ENCODE peak calls at places on chromosomes 4 and X, in eight cellular contexts. One of them, this sample, is unnamed.
A peak's percentile ranks its signal among the peaks of the same experiment; 100 is the strongest.

GRCh38 chrX:85851418-85851817 is 195.9 kb downstream of the CHM start:
- DNase-seq in K562: no peak
- DNase-seq in endothelial cell of umbilical vein: peak; percentile 1
- DNase-seq in GM12878: no peak
- DNase-seq in H1: peak; percentile 2
- DNase-seq in HepG2: peak; percentile 14
- DNase-seq in SK-N-SH: peak; percentile 3
- DNase-seq in HCT116: peak; percentile 8
- DNase-seq in this sample: no peak

GRCh38 chrX:136863826-136864225 is 16.7 kb downstream of the RBMX start:
- DNase-seq in K562: no peak
- DNase-seq in endothelial cell of umbilical vein: no peak
- DNase-seq in HepG2: no peak
- DNase-seq in HCT116: no peak
- DNase-seq in H1: no peak
- DNase-seq in GM12878: no peak
- DNase-seq in SK-N-SH: no peak
- DNase-seq in this sample: no peak

GRCh38 chr4:78565971-78566372 is 14.4 kb downstream of the ANXA3 start:
- DNase-seq in SK-N-SH: no peak
- DNase-seq in endothelial cell of umbilical vein: peak; percentile 31
- DNase-seq in HepG2: peak; percentile 92
- DNase-seq in H1: no peak
- DNase-seq in HCT116: peak; percentile 92
- DNase-seq in K562: no peak
- DNase-seq in GM12878: no peak
- DNase-seq in this sample: no peak

GRCh38 chrX:154529206-154529612 is 13.2 kb upstream of the FAM3A start:
- DNase-seq in HCT116: no peak
- DNase-seq in HepG2: peak; percentile 45
- DNase-seq in K562: no peak
- DNase-seq in GM12878: no peak
- DNase-seq in endothelial cell of umbilical vein: no peak
- DNase-seq in H1: no peak
- DNase-seq in SK-N-SH: no peak
- DNase-seq in this sample: no peak

GRCh38 chrX:11451133-11451532 is 157.9 kb downstream of the AMELX start:
- DNase-seq in HCT116: no peak
- DNase-seq in HepG2: no peak
- DNase-seq in endothelial cell of umbilical vein: no peak
- DNase-seq in H1: no peak
- DNase-seq in GM12878: no peak
- DNase-seq in SK-N-SH: no peak
- DNase-seq in K562: no peak
- DNase-seq in this sample: no peak

GRCh38 chr4:25654031-25654970 is 1.4 kb upstream of the SLC34A2 start:
- DNase-seq in GM12878: no peak
- DNase-seq in HCT116: no peak
- DNase-seq in K562: no peak
- DNase-seq in endothelial cell of umbilical vein: no peak
- DNase-seq in SK-N-SH: no peak
- DNase-seq in H1: no peak
- DNase-seq in HepG2: no peak
- DNase-seq in this sample: no peak

GRCh38 chr4:58649236-58649635 is 1539.1 kb upstream of the IGFBP7 start:
- DNase-seq in HepG2: no peak
- DNase-seq in H1: no peak
- DNase-seq in SK-N-SH: no peak
- DNase-seq in HCT116: no peak
- DNase-seq in endothelial cell of umbilical vein: no peak
- DNase-seq in K562: no peak
- DNase-seq in GM12878: no peak
- DNase-seq in this sample: no peak

GRCh38 chrX:672931-673330 is 42.3 kb downstream of the SHOX start:
- DNase-seq in HepG2: no peak
- DNase-seq in HCT116: no peak
- DNase-seq in SK-N-SH: no peak
- DNase-seq in endothelial cell of umbilical vein: no peak
- DNase-seq in GM12878: no peak
- DNase-seq in K562: no peak
- DNase-seq in H1: no peak
- DNase-seq in this sample: no peak

GRCh38 chr4:96164814-96165351 is 325.0 kb downstream of the PDHA2 start:
- DNase-seq in K562: no peak
- DNase-seq in SK-N-SH: no peak
- DNase-seq in HepG2: no peak
- DNase-seq in GM12878: no peak
- DNase-seq in HCT116: no peak
- DNase-seq in H1: no peak
- DNase-seq in endothelial cell of umbilical vein: no peak
- DNase-seq in this sample: no peak

GRCh38 chrX:96792047-96792446 is 91.7 kb upstream of the RPA4 start:
- DNase-seq in K562: no peak
- DNase-seq in endothelial cell of umbilical vein: no peak
- DNase-seq in HepG2: no peak
- DNase-seq in SK-N-SH: no peak
- DNase-seq in H1: no peak
- DNase-seq in GM12878: no peak
- DNase-seq in HCT116: no peak
- DNase-seq in this sample: no peak

GRCh38 chr4:41718907-41719306 is 29.6 kb downstream of the PHOX2B start:
- DNase-seq in HCT116: no peak
- DNase-seq in endothelial cell of umbilical vein: no peak
- DNase-seq in GM12878: no peak
- DNase-seq in H1: no peak
- DNase-seq in HepG2: no peak
- DNase-seq in SK-N-SH: no peak
- DNase-seq in K562: no peak
- DNase-seq in this sample: no peak

GRCh38 chrX:129744881-129745321 is 6.1 kb downstream of the XPNPEP2 start:
- DNase-seq in K562: no peak
- DNase-seq in H1: no peak
- DNase-seq in GM12878: no peak
- DNase-seq in SK-N-SH: no peak
- DNase-seq in endothelial cell of umbilical vein: no peak
- DNase-seq in HepG2: no peak
- DNase-seq in HCT116: no peak
- DNase-seq in this sample: no peak

GRCh38 chr4:156749791-156750403 is 221.7 kb downstream of the PDGFC start:
- DNase-seq in HepG2: no peak
- DNase-seq in endothelial cell of umbilical vein: no peak
- DNase-seq in SK-N-SH: no peak
- DNase-seq in H1: no peak
- DNase-seq in HCT116: no peak
- DNase-seq in K562: no peak
- DNase-seq in GM12878: no peak
- DNase-seq in this sample: no peak

GRCh38 chr4:19936471-19936870 is 315.2 kb upstream of the SLIT2 start:
- DNase-seq in HepG2: no peak
- DNase-seq in H1: no peak
- DNase-seq in K562: no peak
- DNase-seq in endothelial cell of umbilical vein: no peak
- DNase-seq in SK-N-SH: no peak
- DNase-seq in GM12878: no peak
- DNase-seq in HCT116: no peak
- DNase-seq in this sample: no peak

GRCh38 chr4:102564399-102564921 is 63.3 kb downstream of the NFKB1 start:
- DNase-seq in endothelial cell of umbilical vein: no peak
- DNase-seq in HepG2: no peak
- DNase-seq in GM12878: peak; percentile 91
- DNase-seq in K562: no peak
- DNase-seq in HCT116: no peak
- DNase-seq in SK-N-SH: no peak
- DNase-seq in H1: no peak
- DNase-seq in this sample: no peak

GRCh38 chrX:7444967-7445366 is 297.0 kb upstream of the PUDP start:
- DNase-seq in K562: no peak
- DNase-seq in endothelial cell of umbilical vein: no peak
- DNase-seq in HCT116: no peak
- DNase-seq in HepG2: no peak
- DNase-seq in SK-N-SH: no peak
- DNase-seq in H1: no peak
- DNase-seq in GM12878: peak; percentile 8
- DNase-seq in this sample: no peak

GRCh38 chr4:39335566-39335965 is 30.6 kb downstream of the RFC1 start:
- DNase-seq in H1: no peak
- DNase-seq in HepG2: no peak
- DNase-seq in K562: no peak
- DNase-seq in SK-N-SH: no peak
- DNase-seq in endothelial cell of umbilical vein: no peak
- DNase-seq in HCT116: no peak
- DNase-seq in GM12878: no peak
- DNase-seq in this sample: no peak

GRCh38 chr4:20127626-20128025 is 124.1 kb upstream of the SLIT2 start:
- DNase-seq in HCT116: no peak
- DNase-seq in GM12878: no peak
- DNase-seq in endothelial cell of umbilical vein: no peak
- DNase-seq in H1: no peak
- DNase-seq in HepG2: no peak
- DNase-seq in K562: no peak
- DNase-seq in SK-N-SH: no peak
- DNase-seq in this sample: no peak

GRCh38 chrX:25003066-25003849 is 12.5 kb downstream of the ARX start:
- DNase-seq in SK-N-SH: no peak
- DNase-seq in H1: no peak
- DNase-seq in endothelial cell of umbilical vein: no peak
- DNase-seq in GM12878: no peak
- DNase-seq in HCT116: no peak
- DNase-seq in K562: no peak
- DNase-seq in HepG2: no peak
- DNase-seq in this sample: no peak

GRCh38 chrX:68843992-68844391 is 15.2 kb downstream of the EFNB1 start:
- DNase-seq in K562: no peak
- DNase-seq in HCT116: no peak
- DNase-seq in SK-N-SH: no peak
- DNase-seq in GM12878: no peak
- DNase-seq in HepG2: no peak
- DNase-seq in endothelial cell of umbilical vein: no peak
- DNase-seq in H1: no peak
- DNase-seq in this sample: no peak

GRCh38 chrX:133056341-133056740 is 40.6 kb downstream of the USP26 start:
- DNase-seq in HCT116: no peak
- DNase-seq in H1: no peak
- DNase-seq in endothelial cell of umbilical vein: no peak
- DNase-seq in HepG2: no peak
- DNase-seq in SK-N-SH: no peak
- DNase-seq in K562: no peak
- DNase-seq in GM12878: no peak
- DNase-seq in this sample: no peak

GRCh38 chr4:78652282-78652876 is 100.8 kb downstream of the ANXA3 start:
- DNase-seq in SK-N-SH: no peak
- DNase-seq in GM12878: no peak
- DNase-seq in K562: no peak
- DNase-seq in HepG2: no peak
- DNase-seq in HCT116: no peak
- DNase-seq in endothelial cell of umbilical vein: peak; percentile 91
- DNase-seq in H1: no peak
- DNase-seq in this sample: no peak

GRCh38 chr4:119113033-119113655 is 22.5 kb upstream of the MYOZ2 start:
- DNase-seq in SK-N-SH: no peak
- DNase-seq in K562: no peak
- DNase-seq in HepG2: no peak
- DNase-seq in endothelial cell of umbilical vein: peak; percentile 91
- DNase-seq in GM12878: no peak
- DNase-seq in HCT116: peak; percentile 26
- DNase-seq in H1: no peak
- DNase-seq in this sample: no peak

GRCh38 chrX:100895365-100896075 is 21.4 kb upstream of the NOX1 start:
- DNase-seq in H1: no peak
- DNase-seq in K562: no peak
- DNase-seq in HepG2: peak; percentile 55
- DNase-seq in endothelial cell of umbilical vein: peak; percentile 26
- DNase-seq in GM12878: no peak
- DNase-seq in HCT116: peak; percentile 26
- DNase-seq in SK-N-SH: peak; percentile 19
- DNase-seq in this sample: no peak

GRCh38 chr4:16131293-16131692 is 47.5 kb upstream of the PROM1 start:
- DNase-seq in HCT116: no peak
- DNase-seq in HepG2: no peak
- DNase-seq in SK-N-SH: no peak
- DNase-seq in H1: no peak
- DNase-seq in K562: no peak
- DNase-seq in endothelial cell of umbilical vein: no peak
- DNase-seq in GM12878: no peak
- DNase-seq in this sample: no peak

GRCh38 chr4:57309658-57310057 is 199.5 kb upstream of the IGFBP7 start:
- DNase-seq in K562: no peak
- DNase-seq in GM12878: no peak
- DNase-seq in endothelial cell of umbilical vein: no peak
- DNase-seq in H1: no peak
- DNase-seq in SK-N-SH: no peak
- DNase-seq in HCT116: no peak
- DNase-seq in HepG2: no peak
- DNase-seq in this sample: no peak

GRCh38 chrX:111262086-111262485 is 8.2 kb downstream of the CAPN6 start:
- DNase-seq in SK-N-SH: no peak
- DNase-seq in GM12878: no peak
- DNase-seq in H1: no peak
- DNase-seq in HCT116: no peak
- DNase-seq in K562: no peak
- DNase-seq in endothelial cell of umbilical vein: no peak
- DNase-seq in HepG2: no peak
- DNase-seq in this sample: no peak
- TF ChIP-seq POLR2AphosphoS5 in SK-N-SH: no peak
- TF ChIP-seq POLR2AphosphoS5 in GM12878: no peak
- TF ChIP-seq POLR2AphosphoS5 in H1: no peak
- TF ChIP-seq POLR2AphosphoS5 in HCT116: no peak
- TF ChIP-seq POLR2AphosphoS5 in K562: no peak
- TF ChIP-seq POLR2AphosphoS5 in endothelial cell of umbilical vein: no peak
- TF ChIP-seq POLR2AphosphoS5 in HepG2: no peak
- TF ChIP-seq POLR2AphosphoS5 in this sample: no peak

GRCh38 chr4:88481557-88481956 is 24.6 kb downstream of the HERC5 start:
- DNase-seq in SK-N-SH: peak; percentile 22
- DNase-seq in endothelial cell of umbilical vein: no peak
- DNase-seq in HCT116: no peak
- DNase-seq in HepG2: no peak
- DNase-seq in H1: no peak
- DNase-seq in GM12878: no peak
- DNase-seq in K562: no peak
- DNase-seq in this sample: no peak
- H3K9ac ChIP-seq in SK-N-SH: no peak overlapping the region
- H3K9ac ChIP-seq in endothelial cell of umbilical vein: no peak overlapping the region
- H3K9ac ChIP-seq in HCT116: no peak overlapping the region
- H3K9ac ChIP-seq in HepG2: no peak overlapping the region
- H3K9ac ChIP-seq in H1: no peak overlapping the region
- H3K9ac ChIP-seq in GM12878: no peak overlapping the region
- H3K9ac ChIP-seq in K562: no peak overlapping the region
- H3K9ac ChIP-seq in this sample: no peak overlapping the region

GRCh38 chr4:184668511-184669114 is 19.1 kb downstream of the PRIMPOL start:
- DNase-seq in GM12878: no peak
- DNase-seq in SK-N-SH: no peak
- DNase-seq in HepG2: no peak
- DNase-seq in H1: no peak
- DNase-seq in HCT116: no peak
- DNase-seq in endothelial cell of umbilical vein: peak; percentile 27
- DNase-seq in K562: no peak
- DNase-seq in this sample: no peak
- TF ChIP-seq POLR2AphosphoS5 in GM12878: no peak
- TF ChIP-seq POLR2AphosphoS5 in SK-N-SH: no peak
- TF ChIP-seq POLR2AphosphoS5 in HepG2: no peak
- TF ChIP-seq POLR2AphosphoS5 in H1: no peak
- TF ChIP-seq POLR2AphosphoS5 in HCT116: no peak
- TF ChIP-seq POLR2AphosphoS5 in endothelial cell of umbilical vein: no peak
- TF ChIP-seq POLR2AphosphoS5 in K562: no peak
- TF ChIP-seq POLR2AphosphoS5 in this sample: no peak

GRCh38 chr4:84952776-84953175 is 13.7 kb downstream of the WDFY3 start:
- DNase-seq in HCT116: no peak
- DNase-seq in H1: no peak
- DNase-seq in GM12878: no peak
- DNase-seq in SK-N-SH: no peak
- DNase-seq in HepG2: no peak
- DNase-seq in K562: no peak
- DNase-seq in endothelial cell of umbilical vein: no peak
- DNase-seq in this sample: no peak
- H3K9ac ChIP-seq in HCT116: no peak overlapping the region
- H3K9ac ChIP-seq in H1: no peak overlapping the region
- H3K9ac ChIP-seq in GM12878: no peak overlapping the region
- H3K9ac ChIP-seq in SK-N-SH: no peak overlapping the region
- H3K9ac ChIP-seq in HepG2: no peak overlapping the region
- H3K9ac ChIP-seq in K562: no peak overlapping the region
- H3K9ac ChIP-seq in endothelial cell of umbilical vein: no peak overlapping the region
- H3K9ac ChIP-seq in this sample: no peak overlapping the region